ENCODE peak calls at places on chromosomes 13 and 19, in five cellular contexts. S is T-cell; V is stimulated activated CD4-positive, alpha-beta T cell treated with anti-CD3 and anti-CD28 coated beads, Interleukin-2, amount 100 ng/mL, for 48 hours; P is amniotic epithelial cell; M is C1 segment of cervical spinal cord. Y is an unnamed sample.

GRCh38 chr19:571127-571974 is 1.0 kb upstream of the BSG start:
- DNase-seq in M (no peak), P (peak), V (no peak), S (no peak), Y (peak)

GRCh38 chr19:12364391-12365093 is 941 bp downstream of the ZNF442 start:
- DNase-seq in S (no peak), V (no peak), M (peak), P (peak), Y (peak)

GRCh38 chr13:74891610-74892009 is 590.4 kb downstream of the TBC1D4 start:
- DNase-seq in S (no peak), V (no peak), M (no peak), P (peak), Y (peak)

GRCh38 chr13:110387451-110388140 is 80.5 kb downstream of the COL4A2 start:
- DNase-seq in S (no peak), P (no peak), V (no peak), M (no peak), Y (no peak)

GRCh38 chr19:36031308-36031707 is 1.4 kb downstream of the CLIP3 start:
- DNase-seq in S (no peak), V (no peak), P (no peak), M (no peak), Y (no peak)

GRCh38 chr13:30113983-30114491 is 193.3 kb downstream of the KATNAL1 start:
- DNase-seq in V (no peak), P (no peak), M (peak), S (no peak), Y (peak)

GRCh38 chr13:87259479-87260083 is 411.6 kb upstream of the SLITRK5 start:
- DNase-seq in S (no peak), P (peak), V (no peak), M (no peak), Y (no peak)

GRCh38 chr19:33133438-33134031 is 1.6 kb downstream of the WDR88 start:
- DNase-seq in M (no peak), S (no peak), V (no peak), P (peak), Y (no peak)

GRCh38 chr13:44422755-44423643 is 49.4 kb downstream of the SERP2 start:
- DNase-seq in M (no peak), V (no peak), S (no peak), P (no peak), Y (no peak)

GRCh38 chr13:100633461-100633860 is 41.1 kb downstream of the TMTC4 start:
- DNase-seq in V (no peak), P (peak), M (no peak), S (no peak), Y (peak)

GRCh38 chr19:30001794-30002193 is 59.8 kb downstream of the URI1 start:
- DNase-seq in M (no peak), S (no peak), P (peak), V (no peak), Y (no peak)

GRCh38 chr13:78827471-78827870 is 168.5 kb upstream of the OBI1 start:
- DNase-seq in S (no peak), M (no peak), V (no peak), P (no peak), Y (no peak)

GRCh38 chr13:98947925-98948324 is 29.9 kb downstream of the DOCK9 start:
- DNase-seq in P (no peak), S (no peak), M (no peak), V (no peak), Y (no peak)

GRCh38 chr19:57171551-57172081 is 4.3 kb upstream of the DUXA start:
- DNase-seq in V (no peak), M (peak), P (peak), S (no peak), Y (peak)

GRCh38 chr19:42247631-42248199 is 5.3 kb upstream of the GSK3A start:
- DNase-seq in V (no peak), S (no peak), P (no peak), M (no peak), Y (no peak)

GRCh38 chr19:58326501-58326913 is 287 bp upstream of the ZSCAN22 start:
- DNase-seq in M (no peak), P (no peak), S (no peak), V (no peak), Y (no peak)

GRCh38 chr13:101115762-101116161 is 300.5 kb downstream of the NALCN start:
- DNase-seq in S (no peak), V (no peak), M (no peak), P (peak), Y (no peak)

Y was measured in astrocyte.